ENCODE peak calls at places on chromosomes 5 and 9, in four cellular contexts. One of them, this sample, is unnamed. For H3K9me3 and H3K4me1, the result is how much of the 10 kb centered on the place peaks cover.

GRCh38 chr9:108182270-108182669 is 673.5 kb downstream of the ACTL7B start:
- DNase-seq in fibroblast of lung: no peak
- DNase-seq in H1: no peak
- DNase-seq in H9: no peak
- DNase-seq in this sample: no peak

GRCh38 chr9:28624771-28625170 is 1051.5 kb upstream of the C9orf72 start:
- DNase-seq in fibroblast of lung: no peak
- DNase-seq in H9: no peak
- DNase-seq in H1: no peak
- DNase-seq in this sample: no peak

GRCh38 chr9:114687034-114687433 is 5.0 kb upstream of the TEX48 start:
- DNase-seq in H9: no peak
- DNase-seq in H1: no peak
- DNase-seq in fibroblast of lung: peak
- DNase-seq in this sample: no peak

GRCh38 chr5:59525957-59526356 is 367.6 kb downstream of the PDE4D start:
- DNase-seq in fibroblast of lung: peak
- DNase-seq in H9: no peak
- DNase-seq in H1: no peak
- DNase-seq in this sample: no peak

GRCh38 chr9:99004717-99005460 is 61.2 kb downstream of the COL15A1 start:
- DNase-seq in fibroblast of lung: no peak
- DNase-seq in H1: no peak
- DNase-seq in H9: no peak
- DNase-seq in this sample: no peak

GRCh38 chr9:37028425-37029031 is 5.5 kb downstream of the PAX5 start:
- DNase-seq in fibroblast of lung: no peak
- DNase-seq in H9: no peak
- DNase-seq in H1: no peak
- DNase-seq in this sample: no peak

GRCh38 chr9:127112056-127112455 is 10.4 kb downstream of the ANGPTL2 start:
- DNase-seq in H9: peak
- DNase-seq in H1: peak
- DNase-seq in fibroblast of lung: no peak
- DNase-seq in this sample: no peak

GRCh38 chr5:78601622-78602314 is 46.8 kb downstream of the LHFPL2 start:
- DNase-seq in H1: no peak
- DNase-seq in H9: no peak
- DNase-seq in fibroblast of lung: peak
- DNase-seq in this sample: no peak

GRCh38 chr9:108002296-108003056 is 512.9 kb upstream of the KLF4 start:
- DNase-seq in H9: no peak
- DNase-seq in fibroblast of lung: no peak
- DNase-seq in H1: no peak
- DNase-seq in this sample: no peak

GRCh38 chr9:4837126-4837767 is 44.5 kb downstream of the RCL1 start:
- DNase-seq in fibroblast of lung: peak
- DNase-seq in H9: no peak
- DNase-seq in H1: no peak
- DNase-seq in this sample: no peak

GRCh38 chr9:120735415-120736126 is 21.3 kb upstream of the MEGF9 start:
- DNase-seq in fibroblast of lung: no peak
- DNase-seq in H1: no peak
- DNase-seq in H9: no peak
- DNase-seq in this sample: peak

GRCh38 chr5:73552642-73553041 is 12.8 kb downstream of the ANKRA2 start:
- DNase-seq in H9: no peak
- DNase-seq in fibroblast of lung: no peak
- DNase-seq in H1: no peak
- DNase-seq in this sample: no peak

GRCh38 chr5:58022055-58022454 is 437.8 kb downstream of the PLK2 start:
- DNase-seq in H9: no peak
- DNase-seq in H1: no peak
- DNase-seq in fibroblast of lung: no peak
- DNase-seq in this sample: peak

GRCh38 chr5:16626696-16627264 is 10.0 kb upstream of the RETREG1 start:
- DNase-seq in H1: no peak
- DNase-seq in H9: no peak
- DNase-seq in fibroblast of lung: no peak
- DNase-seq in this sample: no peak

GRCh38 chr5:140588311-140589070 is 23.9 kb downstream of the SLC35A4 start:
- DNase-seq in H1: no peak
- DNase-seq in H9: no peak
- DNase-seq in fibroblast of lung: peak
- DNase-seq in this sample: no peak

GRCh38 chr5:6572086-6572824 is 60.6 kb downstream of the NSUN2 start:
- DNase-seq in H9: no peak
- DNase-seq in H1: no peak
- DNase-seq in fibroblast of lung: no peak
- DNase-seq in this sample: no peak

GRCh38 chr5:30846171-30846570 is 347.3 kb upstream of the CDH6 start:
- DNase-seq in H9: no peak
- DNase-seq in H1: no peak
- DNase-seq in fibroblast of lung: peak
- DNase-seq in this sample: no peak

GRCh38 chr9:84271887-84272556 is 68.5 kb downstream of the SLC28A3 start:
- DNase-seq in H1: no peak
- DNase-seq in H9: no peak
- DNase-seq in fibroblast of lung: peak
- DNase-seq in this sample: no peak

GRCh38 chr5:73066466-73066865 is 53.9 kb upstream of the TMEM171 start:
- DNase-seq in fibroblast of lung: peak
- DNase-seq in H1: no peak
- DNase-seq in H9: no peak
- DNase-seq in this sample: no peak

GRCh38 chr5:1513326-1514026 is 10.3 kb downstream of the LPCAT1 start:
- DNase-seq in H1: no peak
- DNase-seq in fibroblast of lung: no peak
- DNase-seq in H9: peak
- DNase-seq in this sample: peak

GRCh38 chr9:68530618-68531017 is 10.1 kb downstream of the TMEM252 start:
- DNase-seq in H9: peak
- DNase-seq in H1: no peak
- DNase-seq in fibroblast of lung: no peak
- DNase-seq in this sample: peak

GRCh38 chr5:180202939-180203573 is 6.0 kb downstream of the RASGEF1C start:
- DNase-seq in H1: no peak
- DNase-seq in fibroblast of lung: no peak
- DNase-seq in H9: no peak
- DNase-seq in this sample: no peak

GRCh38 chr9:119974026-119974425 is 604.8 kb upstream of the BRINP1 start:
- DNase-seq in fibroblast of lung: peak
- DNase-seq in H9: no peak
- DNase-seq in H1: no peak
- DNase-seq in this sample: no peak

GRCh38 chr9:87149794-87150193 is 202.5 kb upstream of the GAS1 start:
- DNase-seq in H1: no peak
- DNase-seq in H9: no peak
- DNase-seq in fibroblast of lung: peak
- DNase-seq in this sample: no peak

GRCh38 chr9:130432796-130433167 is 12.0 kb upstream of the ASS1 start:
- DNase-seq in H1: no peak
- DNase-seq in H9: no peak
- DNase-seq in fibroblast of lung: no peak
- DNase-seq in this sample: no peak

GRCh38 chr9:92615790-92616189 is 54.1 kb downstream of the IPPK start:
- DNase-seq in H9: peak
- DNase-seq in H1: no peak
- DNase-seq in fibroblast of lung: no peak
- DNase-seq in this sample: no peak

GRCh38 chr9:132025766-132026165 is 53.9 kb downstream of the MED27 start:
- DNase-seq in H9: no peak
- DNase-seq in H1: no peak
- DNase-seq in fibroblast of lung: no peak
- DNase-seq in this sample: no peak
- H3K9me3 ChIP-seq in H9: under half
- H3K9me3 ChIP-seq in H1: under half
- H3K9me3 ChIP-seq in fibroblast of lung: under half
- H3K9me3 ChIP-seq in this sample: under half

DNA sequence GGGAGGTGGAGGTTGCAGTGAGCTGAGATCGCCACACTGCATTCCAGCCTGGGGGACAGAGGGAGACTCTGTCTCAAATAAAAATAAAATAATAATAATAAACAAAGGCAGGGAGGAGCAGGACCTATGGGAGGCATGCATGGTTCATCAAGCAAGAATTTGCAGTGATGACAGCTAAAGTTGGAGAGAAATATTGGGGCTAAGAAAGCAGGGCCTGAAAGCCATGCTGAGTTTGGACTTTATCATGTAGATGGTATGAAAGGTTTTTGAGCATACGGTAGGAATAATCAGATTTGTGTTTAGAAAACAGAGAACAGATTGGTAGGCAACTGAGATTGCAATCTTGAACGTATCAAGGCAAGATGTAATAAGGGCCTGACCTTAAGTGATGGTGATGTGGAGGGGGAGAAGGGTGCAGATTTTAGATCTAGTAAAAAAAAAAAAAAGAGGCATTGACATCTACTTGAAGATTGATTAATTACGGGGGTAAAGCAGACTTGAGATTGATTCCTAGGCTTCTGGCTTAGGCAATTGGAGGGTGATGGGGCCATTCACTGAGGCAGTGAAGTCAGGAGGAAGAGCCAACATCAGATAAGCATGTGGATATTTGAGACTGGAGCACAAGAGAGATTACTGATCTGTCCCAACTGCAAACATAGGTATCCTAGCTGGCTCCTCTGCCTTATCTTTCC is 50.7 kb downstream of the CFAP95 start:
- DNase-seq in H1: no peak
- DNase-seq in H9: no peak
- DNase-seq in fibroblast of lung: no peak
- DNase-seq in this sample: no peak
- H3K4me1 ChIP-seq in H1: under half
- H3K4me1 ChIP-seq in H9: under half
- H3K4me1 ChIP-seq in fibroblast of lung: under half
- H3K4me1 ChIP-seq in this sample: under half

GRCh38 chr5:159198063-159199036 is 11.0 kb downstream of the RNF145 start:
- DNase-seq in H1: no peak
- DNase-seq in fibroblast of lung: no peak
- DNase-seq in H9: no peak
- DNase-seq in this sample: no peak

GRCh38 chr5:159195775-159196174 is 13.6 kb downstream of the RNF145 start:
- DNase-seq in fibroblast of lung: no peak
- DNase-seq in H9: no peak
- DNase-seq in H1: no peak
- DNase-seq in this sample: no peak

GRCh38 chr5:159202151-159202550 is 7.2 kb downstream of the RNF145 start:
- DNase-seq in fibroblast of lung: no peak
- DNase-seq in H9: no peak
- DNase-seq in H1: no peak
- DNase-seq in this sample: no peak

GRCh38 chr5:159199780-159200179 is 9.6 kb downstream of the RNF145 start:
- DNase-seq in fibroblast of lung: no peak
- DNase-seq in H9: no peak
- DNase-seq in H1: no peak
- DNase-seq in this sample: no peak

GRCh38 chr5:159199225-159199624 is 10.1 kb downstream of the RNF145 start:
- DNase-seq in H1: no peak
- DNase-seq in fibroblast of lung: no peak
- DNase-seq in H9: no peak
- DNase-seq in this sample: no peak
- H3K9me3 ChIP-seq in H1: under half
- H3K9me3 ChIP-seq in fibroblast of lung: under half
- H3K9me3 ChIP-seq in H9: under half
- H3K9me3 ChIP-seq in this sample: under half

GRCh38 chr9:34341659-34342266 is 12.4 kb downstream of the NUDT2 start:
- DNase-seq in fibroblast of lung: no peak
- DNase-seq in H1: no peak
- DNase-seq in H9: no peak
- DNase-seq in this sample: no peak
- H3K4me1 ChIP-seq in fibroblast of lung: under half
- H3K4me1 ChIP-seq in H1: under half
- H3K4me1 ChIP-seq in H9: under half
- H3K4me1 ChIP-seq in this sample: under half

DNA sequence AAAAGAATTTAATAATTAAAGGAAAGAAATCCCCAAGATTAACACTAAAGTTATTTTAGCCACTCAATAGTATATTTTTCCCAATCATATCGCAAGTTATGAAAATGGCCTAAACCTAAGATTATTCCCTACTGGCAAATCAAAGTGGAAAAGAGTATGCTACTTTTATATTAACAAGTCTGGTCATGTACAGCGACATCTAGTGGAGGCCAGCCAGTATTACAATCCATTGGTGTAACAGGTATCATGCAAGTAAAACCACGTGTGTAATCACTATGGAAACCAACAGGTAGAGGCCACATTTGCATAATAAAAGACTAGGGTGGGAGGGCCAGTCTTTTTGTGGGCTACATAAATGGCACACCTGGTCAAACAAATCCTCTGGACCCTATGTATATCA is 976.4 kb upstream of the CDH9 start:
- DNase-seq in H1: no peak
- DNase-seq in fibroblast of lung: no peak
- DNase-seq in H9: no peak
- DNase-seq in this sample: no peak
- H3K9me3 ChIP-seq in H1: under half
- H3K9me3 ChIP-seq in fibroblast of lung: under half
- H3K9me3 ChIP-seq in H9: under half
- H3K9me3 ChIP-seq in this sample: under half

GRCh38 chr5:43192558-43193170 is 639 bp downstream of the NIM1K start:
- DNase-seq in H1: no peak
- DNase-seq in fibroblast of lung: peak
- DNase-seq in H9: no peak
- DNase-seq in this sample: no peak
- H3K4me1 ChIP-seq in H1: under half
- H3K4me1 ChIP-seq in fibroblast of lung: under half
- H3K4me1 ChIP-seq in H9: under half
- H3K4me1 ChIP-seq in this sample: under half